ENCODE peak calls at places on chromosomes 1 and 21, in four cellular contexts. S, Y, K and F are unnamed samples.

GRCh38 chr1:59638172-59638800 is 176.5 kb upstream of the HOOK1 start:
- DNase-seq in S (no peak), Y (no peak), K (no peak), F (no peak)

GRCh38 chr1:9746211-9746610 is 77.6 kb downstream of the CLSTN1 start:
- DNase-seq in S (no peak), Y (no peak), K (no peak), F (no peak)

GRCh38 chr1:2644171-2644570 is 11.4 kb upstream of the MMEL1 start:
- DNase-seq in S (no peak), Y (no peak), K (peak; percentile 57), F (no peak)

GRCh38 chr1:10171105-10171767 is 39.1 kb upstream of the KIF1B start:
- DNase-seq in S (no peak), Y (no peak), K (peak; percentile 49), F (no peak)

GRCh38 chr1:218304281-218305039 is 19.4 kb downstream of the RRP15 start:
- DNase-seq in S (no peak), Y (no peak), K (peak; percentile 85), F (no peak)

GRCh38 chr1:168470821-168471473 is 72.8 kb downstream of the XCL2 start:
- DNase-seq in S (no peak), Y (no peak), K (no peak), F (no peak)

GRCh38 chr1:41642922-41643321 is 158.4 kb upstream of the EDN2 start:
- DNase-seq in S (no peak), Y (no peak), K (no peak), F (no peak)

GRCh38 chr1:231969078-231969477 is 342.5 kb downstream of the DISC1 start:
- DNase-seq in S (no peak), Y (no peak), K (no peak), F (no peak)

GRCh38 chr21:38664821-38665220 is 140.9 kb upstream of the ETS2 start:
- DNase-seq in S (no peak), Y (no peak), K (no peak), F (no peak)

GRCh38 chr1:55288245-55288644 is 73.1 kb upstream of the USP24 start:
- DNase-seq in S (no peak), Y (no peak), K (no peak), F (no peak)

GRCh38 chr21:33189237-33189636 is 40.5 kb upstream of the IFNAR2 start:
- DNase-seq in S (no peak), Y (no peak), K (no peak), F (no peak)

GRCh38 chr21:18646114-18646513 is 242.5 kb upstream of the TMPRSS15 start:
- DNase-seq in S (no peak), Y (no peak), K (no peak), F (no peak)

GRCh38 chr1:114009393-114009792 is 30.1 kb downstream of the OLFML3 start:
- DNase-seq in S (no peak), Y (no peak), K (no peak), F (no peak)

GRCh38 chr1:182069028-182069466 is 7.5 kb upstream of the ZNF648 start:
- DNase-seq in S (no peak), Y (no peak), K (no peak), F (no peak)

GRCh38 chr1:180632326-180633088 is 685 bp downstream of the XPR1 start:
- DNase-seq in S (no peak), Y (peak; percentile 36), K (peak; percentile 84), F (peak; percentile 65)

GRCh38 chr1:56627019-56627635 is 18.0 kb upstream of the PRKAA2 start:
- DNase-seq in S (no peak), Y (no peak), K (no peak), F (no peak)

GRCh38 chr1:45328680-45329079 is 2.0 kb downstream of the HPDL start:
- DNase-seq in S (no peak), Y (no peak), K (no peak), F (no peak)

GRCh38 chr1:12568009-12568767 is 49.8 kb downstream of the DHRS3 start:
- DNase-seq in S (no peak), Y (no peak), K (no peak), F (no peak)

GRCh38 chr1:59298710-59299346 is 1.9 kb downstream of the FGGY start:
- DNase-seq in S (no peak), Y (no peak), K (no peak), F (no peak)

GRCh38 chr1:215052656-215053055 is 29.9 kb upstream of the KCNK2 start:
- DNase-seq in S (no peak), Y (no peak), K (no peak), F (no peak)

GRCh38 chr1:234608720-234609527 is 1.1 kb downstream of the IRF2BP2 start:
- DNase-seq in S (peak; percentile 51), Y (peak; percentile 59), K (no peak), F (peak; percentile 72)

GRCh38 chr1:93773049-93773838 is 91.6 kb upstream of the BCAR3 start:
- DNase-seq in S (no peak), Y (no peak), K (no peak), F (no peak)

GRCh38 chr1:155277070-155277895 is at the start of gene HCN3:
- DNase-seq in S (peak; percentile 79), Y (peak; percentile 72), K (peak; percentile 99), F (peak; percentile 74)